ENCODE peak calls at places on chromosomes 11 and 22, in five cellular contexts. H, R, L, W and E are unnamed samples.

GRCh38 chr11:36326524-36327419 is 30.7 kb downstream of the PRR5L start:
- DNase-seq in H (peak), R (no peak), L (no peak), W (no peak), E (no peak)

GRCh38 chr11:27459191-27459590 is 13.4 kb downstream of the LGR4 start:
- DNase-seq in H (no peak), R (no peak), L (no peak), W (no peak), E (no peak)

GRCh38 chr22:35464399-35464798 is 64.5 kb downstream of the MCM5 start:
- DNase-seq in H (no peak), R (no peak), L (no peak), W (no peak), E (no peak)

GRCh38 chr11:67367014-67367835 is 6.2 kb downstream of the CLCF1 start:
- DNase-seq in H (no peak), R (no peak), L (peak), W (no peak), E (no peak)

GRCh38 chr11:60855726-60856633 is at the start of gene PTGDR2:
- DNase-seq in H (no peak), R (no peak), L (no peak), W (no peak), E (no peak)

GRCh38 chr22:35555351-35555915 is 14.8 kb downstream of the RASD2 start:
- DNase-seq in H (no peak), R (no peak), L (no peak), W (no peak), E (no peak)

GRCh38 chr11:103608566-103608965 is 427.9 kb upstream of the DDI1 start:
- DNase-seq in H (no peak), R (no peak), L (no peak), W (no peak), E (no peak)

GRCh38 chr11:33017478-33017877 is 1.8 kb downstream of the DEPDC7 start:
- DNase-seq in H (no peak), R (no peak), L (no peak), W (no peak), E (no peak)

GRCh38 chr11:78244546-78245315 is 56.0 kb downstream of the USP35 start:
- DNase-seq in H (no peak), R (no peak), L (no peak), W (peak), E (no peak)

GRCh38 chr22:19876941-19877625 is 22.4 kb upstream of the GNB1L start:
- DNase-seq in H (no peak), R (no peak), L (no peak), W (no peak), E (no peak)

GRCh38 chr22:48510599-48510998 is 1317.1 kb downstream of the BRD1 start:
- DNase-seq in H (no peak), R (no peak), L (no peak), W (no peak), E (no peak)

GRCh38 chr22:35258144-35258988 is 1.1 kb downstream of the HMGXB4 start:
- DNase-seq in H (no peak), R (no peak), L (no peak), W (peak), E (no peak)

GRCh38 chr11:66593650-66594049 is 665 bp downstream of the CCS start:
- DNase-seq in H (no peak), R (no peak), L (no peak), W (no peak), E (no peak)

GRCh38 chr11:47056261-47056915 is 119.8 kb downstream of the CSTPP1 start:
- DNase-seq in H (no peak), R (no peak), L (no peak), W (peak), E (no peak)

GRCh38 chr22:23000657-23001439 is 69.5 kb upstream of the GNAZ start:
- DNase-seq in H (no peak), R (no peak), L (no peak), W (no peak), E (no peak)

GRCh38 chr11:122175316-122175715 is 59.3 kb upstream of the BLID start:
- DNase-seq in H (no peak), R (no peak), L (no peak), W (peak), E (no peak)

GRCh38 chr11:2525941-2526807 is 81.4 kb downstream of the KCNQ1 start:
- DNase-seq in H (no peak), R (no peak), L (no peak), W (no peak), E (no peak)

GRCh38 chr11:112321521-112322172 is 61.0 kb upstream of the PLET1 start:
- DNase-seq in H (no peak), R (peak), L (peak), W (no peak), E (no peak)

GRCh38 chr22:44755000-44755399 is 2.6 kb downstream of the ARHGAP8 start:
- DNase-seq in H (no peak), R (no peak), L (no peak), W (no peak), E (no peak)

GRCh38 chr22:49408102-49408836 is 419.4 kb downstream of the BRD1 start:
- DNase-seq in H (peak), R (no peak), L (no peak), W (no peak), E (no peak)

GRCh38 chr11:64759131-64759721 is 548 bp downstream of the PYGM start:
- DNase-seq in H (no peak), R (no peak), L (no peak), W (no peak), E (no peak)

GRCh38 chr11:21472256-21472655 is 720.6 kb upstream of the ANO5 start:
- DNase-seq in H (no peak), R (no peak), L (no peak), W (no peak), E (no peak)

GRCh38 chr22:34587357-34588356 is 478.3 kb upstream of the ISX start:
- DNase-seq in H (no peak), R (no peak), L (no peak), W (no peak), E (no peak)

GRCh38 chr22:41933411-41934177 is 7.0 kb upstream of the TNFRSF13C start:
- DNase-seq in H (no peak), R (no peak), L (no peak), W (no peak), E (no peak)

GRCh38 chr11:12434255-12434654 is 56.9 kb downstream of the PARVA start:
- DNase-seq in H (peak), R (no peak), L (no peak), W (no peak), E (no peak)

GRCh38 chr11:116454020-116454645 is 318.7 kb downstream of the BUD13 start:
- DNase-seq in H (no peak), R (no peak), L (peak), W (peak), E (peak)

GRCh38 chr11:19344661-19345518 is 104.1 kb upstream of the E2F8 start:
- DNase-seq in H (no peak), R (no peak), L (no peak), W (peak), E (no peak)

GRCh38 chr11:61682093-61682732 is 2.0 kb downstream of the DAGLA start:
- DNase-seq in H (no peak), R (no peak), L (no peak), W (peak), E (no peak)

GRCh38 chr11:44927174-44927661 is 23.5 kb downstream of the TP53I11 start:
- DNase-seq in H (no peak), R (no peak), L (peak), W (peak), E (peak)

GRCh38 chr11:65501530-65502273 is 2.9 kb downstream of the MALAT1 start:
- DNase-seq in H (no peak), R (no peak), L (no peak), W (peak), E (no peak)

GRCh38 chr22:47176573-47177333 is 414.3 kb downstream of the TBC1D22A start:
- DNase-seq in H (no peak), R (no peak), L (no peak), W (no peak), E (no peak)

GRCh38 chr22:47174671-47175111 is 412.2 kb downstream of the TBC1D22A start:
- DNase-seq in H (no peak), R (no peak), L (no peak), W (no peak), E (no peak)

GRCh38 chr22:47175151-47175760 is 412.8 kb downstream of the TBC1D22A start:
- DNase-seq in H (no peak), R (no peak), L (no peak), W (no peak), E (no peak)

GRCh38 chr22:47177334-47177815 is 414.9 kb downstream of the TBC1D22A start:
- DNase-seq in H (no peak), R (no peak), L (no peak), W (no peak), E (no peak)

DNA sequence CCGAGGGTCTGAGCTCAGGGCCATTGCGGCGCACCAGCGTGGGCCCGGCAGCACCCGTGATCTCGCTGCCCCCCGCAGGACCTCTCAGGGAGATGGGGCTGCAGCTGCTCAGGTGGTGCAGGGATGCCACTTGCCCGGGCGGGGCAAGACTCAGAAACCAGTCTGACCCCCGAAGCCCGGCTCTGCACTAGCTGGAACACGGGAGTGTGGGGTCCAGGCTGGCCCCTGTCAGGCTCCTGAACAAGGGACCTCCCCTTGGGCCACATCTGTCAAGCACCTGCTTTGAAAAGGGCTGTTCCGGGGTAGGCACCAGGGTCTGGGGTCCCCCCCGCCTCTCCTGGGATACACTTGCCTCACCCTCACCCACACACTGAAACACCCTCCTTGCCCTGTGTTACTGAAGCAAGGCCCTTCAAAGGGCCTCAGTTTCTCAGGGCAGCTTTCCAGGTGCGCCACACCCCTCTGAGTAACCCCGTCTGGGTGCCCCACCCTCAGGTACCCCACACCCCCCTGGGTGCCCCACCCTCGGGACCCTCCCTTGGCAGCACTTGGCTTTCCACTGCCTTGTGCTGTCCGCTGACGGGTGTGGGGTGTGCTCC is 413.4 kb downstream of the TBC1D22A start:
- DNase-seq in H (no peak), R (no peak), L (no peak), W (no peak), E (no peak)
- H3K4me3 ChIP-seq in H (no peak), R (no peak), L (no peak), W (no peak), E (no peak)

DNA sequence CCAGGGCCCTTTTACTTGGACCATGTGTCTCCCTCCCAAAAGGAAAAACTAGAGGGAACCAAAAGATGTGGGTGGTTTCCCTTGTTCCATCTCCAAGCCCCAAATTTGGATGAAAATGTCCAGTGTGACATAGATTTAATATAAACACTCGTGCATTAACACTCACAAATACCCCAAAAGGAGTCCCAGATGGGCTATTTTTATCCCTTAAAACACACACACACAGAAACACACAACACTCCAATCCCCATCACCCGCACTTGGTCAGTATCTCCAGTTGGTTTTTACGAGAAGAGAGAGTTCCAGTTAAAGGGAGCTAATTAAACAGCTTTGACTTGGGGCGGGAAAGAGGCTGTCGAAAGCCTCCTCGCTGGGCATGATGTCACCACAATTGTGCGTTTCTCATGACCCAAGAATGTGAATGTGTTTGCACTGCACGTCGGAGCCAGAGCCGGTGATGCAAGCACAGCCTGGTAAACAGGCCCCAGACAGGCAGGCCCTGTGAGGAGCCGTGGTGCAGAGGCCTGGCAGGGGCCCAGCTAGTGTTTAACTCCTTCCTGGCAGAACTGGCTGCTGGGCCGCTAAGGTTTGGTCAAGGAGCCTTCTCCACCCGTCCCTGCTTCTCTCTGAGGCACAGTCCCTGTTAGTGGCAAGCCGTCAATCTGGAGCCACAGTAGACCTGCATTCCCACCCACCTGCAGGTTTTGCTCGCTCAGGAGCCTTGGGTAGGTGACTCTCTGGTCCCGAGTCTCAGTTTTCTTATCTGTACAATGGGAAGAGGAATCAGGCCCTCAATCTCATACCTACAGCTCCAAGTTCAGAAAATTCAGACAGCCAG is 25.6 kb upstream of the SMTN start:
- DNase-seq in H (peak), R (no peak), L (no peak), W (peak), E (peak)
- TF ChIP-seq POLR2AphosphoS5 in H (peak), R (no peak), L (no peak), W (no peak), E (no peak)

DNA sequence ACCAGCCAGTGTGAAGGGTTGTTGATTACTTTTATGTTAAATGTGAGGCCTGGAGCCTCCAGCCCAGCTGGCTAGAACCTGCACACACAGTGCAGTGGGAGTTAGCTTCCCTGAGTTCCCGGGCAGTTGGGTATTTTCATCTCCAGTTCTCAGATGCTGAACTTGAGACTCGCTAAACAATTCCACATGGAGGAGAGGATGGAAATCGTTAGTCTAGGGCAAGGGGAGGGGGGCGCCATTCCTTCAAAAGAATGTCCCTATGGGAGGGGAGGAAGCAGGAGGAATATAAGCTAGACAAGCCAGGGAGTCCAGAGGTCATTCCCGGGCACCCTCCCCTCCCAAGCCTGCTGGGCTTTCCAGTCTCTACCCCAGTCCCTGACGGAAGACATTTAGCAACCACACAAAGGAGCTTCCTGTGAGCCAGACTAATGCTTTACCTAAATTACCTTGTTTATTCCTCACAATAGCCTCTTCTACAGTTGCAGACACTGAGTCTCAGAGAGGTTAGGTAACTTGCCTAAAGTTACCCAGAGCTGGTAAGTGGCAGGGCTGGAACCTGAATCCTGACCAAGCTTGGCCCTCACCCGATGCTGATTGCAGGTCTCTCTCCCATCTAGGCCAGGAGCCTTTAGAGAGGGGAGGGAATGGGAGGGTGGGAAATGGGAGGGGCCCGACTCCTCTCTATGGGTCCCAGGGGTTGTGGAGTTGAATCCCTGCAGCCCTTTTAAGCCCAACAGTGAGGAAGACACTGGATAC is 1.9 kb upstream of the TSKU start:
- DNase-seq in H (no peak), R (no peak), L (no peak), W (no peak), E (no peak)
- H3K4me3 ChIP-seq in H (no peak), R (no peak), L (no peak), W (no peak), E (no peak)

GRCh38 chr11:128394436-128395089 is 192.8 kb downstream of the ETS1 start:
- DNase-seq in H (no peak), R (no peak), L (no peak), W (peak), E (no peak)
- TF ChIP-seq POLR2AphosphoS5 in H (no peak), R (no peak), L (no peak), W (no peak), E (no peak)